ENCODE peak calls at places on chromosomes 6 and 20, in seven cellular contexts. One of them, this sample, is unnamed.
A peak's percentile ranks its signal among the peaks of the same experiment; 100 is the strongest.

GRCh38 chr6:41409489-41409888 is 74.1 kb downstream of the NCR2 start:
- DNase-seq in activated CD8-positive, alpha-beta memory T cell treated with anti-CD3 and anti-CD28 coated beads, Interleukin-2, amount 50 U/mL, for 4 hours: no peak
- DNase-seq in Peyer's patch: no peak
- DNase-seq in NCI-H1092 treated with DMSO at 0.1 percent for 48 hours: no peak
- DNase-seq in transverse colon: no peak
- DNase-seq in body of pancreas: no peak
- DNase-seq in naive thymus-derived CD4-positive, alpha-beta T cell: no peak
- DNase-seq in this sample: no peak

GRCh38 chr20:50659975-50660670 is 31.2 kb downstream of the RIPOR3 start:
- DNase-seq in activated CD8-positive, alpha-beta memory T cell treated with anti-CD3 and anti-CD28 coated beads, Interleukin-2, amount 50 U/mL, for 4 hours: no peak
- DNase-seq in Peyer's patch: no peak
- DNase-seq in NCI-H1092 treated with DMSO at 0.1 percent for 48 hours: no peak
- DNase-seq in transverse colon: no peak
- DNase-seq in body of pancreas: no peak
- DNase-seq in naive thymus-derived CD4-positive, alpha-beta T cell: no peak
- DNase-seq in this sample: no peak

GRCh38 chr6:44002071-44002590 is 125.1 kb downstream of the MRPL14 start:
- DNase-seq in activated CD8-positive, alpha-beta memory T cell treated with anti-CD3 and anti-CD28 coated beads, Interleukin-2, amount 50 U/mL, for 4 hours: peak; percentile 34
- DNase-seq in Peyer's patch: no peak
- DNase-seq in NCI-H1092 treated with DMSO at 0.1 percent for 48 hours: no peak
- DNase-seq in transverse colon: no peak
- DNase-seq in body of pancreas: peak; percentile 78
- DNase-seq in naive thymus-derived CD4-positive, alpha-beta T cell: no peak
- DNase-seq in this sample: no peak

GRCh38 chr6:106128981-106129761 is 43.0 kb downstream of the PRDM1 start:
- DNase-seq in activated CD8-positive, alpha-beta memory T cell treated with anti-CD3 and anti-CD28 coated beads, Interleukin-2, amount 50 U/mL, for 4 hours: no peak
- DNase-seq in Peyer's patch: no peak
- DNase-seq in NCI-H1092 treated with DMSO at 0.1 percent for 48 hours: no peak
- DNase-seq in transverse colon: peak; percentile 47
- DNase-seq in body of pancreas: no peak
- DNase-seq in naive thymus-derived CD4-positive, alpha-beta T cell: no peak
- DNase-seq in this sample: no peak

GRCh38 chr6:17389274-17389847 is 4.0 kb upstream of the CAP2 start:
- DNase-seq in activated CD8-positive, alpha-beta memory T cell treated with anti-CD3 and anti-CD28 coated beads, Interleukin-2, amount 50 U/mL, for 4 hours: no peak
- DNase-seq in Peyer's patch: no peak
- DNase-seq in NCI-H1092 treated with DMSO at 0.1 percent for 48 hours: no peak
- DNase-seq in transverse colon: no peak
- DNase-seq in body of pancreas: no peak
- DNase-seq in naive thymus-derived CD4-positive, alpha-beta T cell: no peak
- DNase-seq in this sample: no peak

GRCh38 chr6:155310596-155310995 is 3.7 kb downstream of the TFB1M start:
- DNase-seq in activated CD8-positive, alpha-beta memory T cell treated with anti-CD3 and anti-CD28 coated beads, Interleukin-2, amount 50 U/mL, for 4 hours: no peak
- DNase-seq in Peyer's patch: no peak
- DNase-seq in NCI-H1092 treated with DMSO at 0.1 percent for 48 hours: no peak
- DNase-seq in transverse colon: no peak
- DNase-seq in body of pancreas: no peak
- DNase-seq in naive thymus-derived CD4-positive, alpha-beta T cell: no peak
- DNase-seq in this sample: no peak

GRCh38 chr6:132298344-132298949 is 102.8 kb downstream of the MOXD1 start:
- DNase-seq in activated CD8-positive, alpha-beta memory T cell treated with anti-CD3 and anti-CD28 coated beads, Interleukin-2, amount 50 U/mL, for 4 hours: peak; percentile 16
- DNase-seq in Peyer's patch: peak; percentile 75
- DNase-seq in NCI-H1092 treated with DMSO at 0.1 percent for 48 hours: no peak
- DNase-seq in transverse colon: peak; percentile 43
- DNase-seq in body of pancreas: peak; percentile 58
- DNase-seq in naive thymus-derived CD4-positive, alpha-beta T cell: no peak
- DNase-seq in this sample: no peak

GRCh38 chr6:37488464-37488863 is 11.2 kb downstream of the CCDC167 start:
- DNase-seq in activated CD8-positive, alpha-beta memory T cell treated with anti-CD3 and anti-CD28 coated beads, Interleukin-2, amount 50 U/mL, for 4 hours: no peak
- DNase-seq in Peyer's patch: no peak
- DNase-seq in NCI-H1092 treated with DMSO at 0.1 percent for 48 hours: no peak
- DNase-seq in transverse colon: no peak
- DNase-seq in body of pancreas: no peak
- DNase-seq in naive thymus-derived CD4-positive, alpha-beta T cell: no peak
- DNase-seq in this sample: no peak

GRCh38 chr6:52760105-52760765 is 3.0 kb downstream of the GSTA2 start:
- DNase-seq in activated CD8-positive, alpha-beta memory T cell treated with anti-CD3 and anti-CD28 coated beads, Interleukin-2, amount 50 U/mL, for 4 hours: no peak
- DNase-seq in Peyer's patch: no peak
- DNase-seq in NCI-H1092 treated with DMSO at 0.1 percent for 48 hours: no peak
- DNase-seq in transverse colon: no peak
- DNase-seq in body of pancreas: no peak
- DNase-seq in naive thymus-derived CD4-positive, alpha-beta T cell: no peak
- DNase-seq in this sample: no peak

GRCh38 chr6:64254558-64254957 is 619.0 kb downstream of the PHF3 start:
- DNase-seq in activated CD8-positive, alpha-beta memory T cell treated with anti-CD3 and anti-CD28 coated beads, Interleukin-2, amount 50 U/mL, for 4 hours: no peak
- DNase-seq in Peyer's patch: no peak
- DNase-seq in NCI-H1092 treated with DMSO at 0.1 percent for 48 hours: no peak
- DNase-seq in transverse colon: no peak
- DNase-seq in body of pancreas: no peak
- DNase-seq in naive thymus-derived CD4-positive, alpha-beta T cell: no peak
- DNase-seq in this sample: no peak

GRCh38 chr20:62168890-62169435 is 13.9 kb upstream of the MTG2 start:
- DNase-seq in activated CD8-positive, alpha-beta memory T cell treated with anti-CD3 and anti-CD28 coated beads, Interleukin-2, amount 50 U/mL, for 4 hours: no peak
- DNase-seq in Peyer's patch: no peak
- DNase-seq in NCI-H1092 treated with DMSO at 0.1 percent for 48 hours: no peak
- DNase-seq in transverse colon: no peak
- DNase-seq in body of pancreas: no peak
- DNase-seq in naive thymus-derived CD4-positive, alpha-beta T cell: no peak
- DNase-seq in this sample: no peak

GRCh38 chr20:56422131-56422823 is 10.2 kb downstream of the CASS4 start:
- DNase-seq in activated CD8-positive, alpha-beta memory T cell treated with anti-CD3 and anti-CD28 coated beads, Interleukin-2, amount 50 U/mL, for 4 hours: no peak
- DNase-seq in Peyer's patch: no peak
- DNase-seq in NCI-H1092 treated with DMSO at 0.1 percent for 48 hours: no peak
- DNase-seq in transverse colon: no peak
- DNase-seq in body of pancreas: no peak
- DNase-seq in naive thymus-derived CD4-positive, alpha-beta T cell: no peak
- DNase-seq in this sample: no peak

GRCh38 chr20:36471885-36472642 is 69.3 kb upstream of the MYL9 start:
- DNase-seq in activated CD8-positive, alpha-beta memory T cell treated with anti-CD3 and anti-CD28 coated beads, Interleukin-2, amount 50 U/mL, for 4 hours: no peak
- DNase-seq in Peyer's patch: no peak
- DNase-seq in NCI-H1092 treated with DMSO at 0.1 percent for 48 hours: no peak
- DNase-seq in transverse colon: no peak
- DNase-seq in body of pancreas: no peak
- DNase-seq in naive thymus-derived CD4-positive, alpha-beta T cell: no peak
- DNase-seq in this sample: no peak

GRCh38 chr6:113719545-113719944 is 137.6 kb upstream of the MARCKS start:
- DNase-seq in activated CD8-positive, alpha-beta memory T cell treated with anti-CD3 and anti-CD28 coated beads, Interleukin-2, amount 50 U/mL, for 4 hours: no peak
- DNase-seq in Peyer's patch: no peak
- DNase-seq in NCI-H1092 treated with DMSO at 0.1 percent for 48 hours: no peak
- DNase-seq in transverse colon: no peak
- DNase-seq in body of pancreas: no peak
- DNase-seq in naive thymus-derived CD4-positive, alpha-beta T cell: no peak
- DNase-seq in this sample: no peak

GRCh38 chr6:75210885-75211739 is 5.3 kb upstream of the COL12A1 start:
- DNase-seq in activated CD8-positive, alpha-beta memory T cell treated with anti-CD3 and anti-CD28 coated beads, Interleukin-2, amount 50 U/mL, for 4 hours: peak; percentile 40
- DNase-seq in Peyer's patch: peak; percentile 78
- DNase-seq in NCI-H1092 treated with DMSO at 0.1 percent for 48 hours: peak; percentile 50
- DNase-seq in transverse colon: peak; percentile 34
- DNase-seq in body of pancreas: peak; percentile 73
- DNase-seq in naive thymus-derived CD4-positive, alpha-beta T cell: no peak
- DNase-seq in this sample: peak; percentile 24

GRCh38 chr6:27280064-27280539 is 32.0 kb downstream of the POM121L2 start:
- DNase-seq in activated CD8-positive, alpha-beta memory T cell treated with anti-CD3 and anti-CD28 coated beads, Interleukin-2, amount 50 U/mL, for 4 hours: no peak
- DNase-seq in Peyer's patch: no peak
- DNase-seq in NCI-H1092 treated with DMSO at 0.1 percent for 48 hours: peak; percentile 8
- DNase-seq in transverse colon: no peak
- DNase-seq in body of pancreas: peak; percentile 11
- DNase-seq in naive thymus-derived CD4-positive, alpha-beta T cell: no peak
- DNase-seq in this sample: peak; percentile 52

GRCh38 chr20:36017034-36017951 is 48.9 kb downstream of the CNBD2 start:
- DNase-seq in activated CD8-positive, alpha-beta memory T cell treated with anti-CD3 and anti-CD28 coated beads, Interleukin-2, amount 50 U/mL, for 4 hours: no peak
- DNase-seq in Peyer's patch: no peak
- DNase-seq in NCI-H1092 treated with DMSO at 0.1 percent for 48 hours: no peak
- DNase-seq in transverse colon: no peak
- DNase-seq in body of pancreas: peak; percentile 77
- DNase-seq in naive thymus-derived CD4-positive, alpha-beta T cell: no peak
- DNase-seq in this sample: peak; percentile 17

This sample was measured in NCI-H2227 treated with DMSO at 0.1 percent for 48 hours.